ENCODE peak calls at places on chromosomes 3 and 15, in seven cellular contexts. O, R, K, J, F, E and Z are unnamed samples.

GRCh38 chr3:23623841-23624240 is 181.9 kb upstream of the UBE2E1 start:
- DNase-seq in O (no peak), R (no peak), K (no peak), J (no peak), F (no peak), E (no peak), Z (no peak)

GRCh38 chr3:47712398-47712797 is 69.3 kb downstream of the SMARCC1 start:
- DNase-seq in O (no peak), R (no peak), K (no peak), J (no peak), F (no peak), E (no peak), Z (no peak)

GRCh38 chr15:75640483-75641175 is 605 bp upstream of the IMP3 start:
- DNase-seq in O (peak; percentile 74), R (no peak), K (no peak), J (peak; percentile 58), F (no peak), E (no peak), Z (no peak)

GRCh38 chr3:126025116-126025729 is 56.2 kb downstream of the ROPN1B start:
- DNase-seq in O (no peak), R (no peak), K (no peak), J (no peak), F (no peak), E (no peak), Z (no peak)

GRCh38 chr3:30702038-30702437 is 95.6 kb downstream of the TGFBR2 start:
- DNase-seq in O (no peak), R (no peak), K (no peak), J (no peak), F (no peak), E (no peak), Z (no peak)

GRCh38 chr3:167823738-167824137 is 88.2 kb downstream of the SERPINI1 start:
- DNase-seq in O (no peak), R (no peak), K (no peak), J (no peak), F (no peak), E (no peak), Z (no peak)

GRCh38 chr3:192564611-192565010 is 162.7 kb downstream of the FGF12 start:
- DNase-seq in O (no peak), R (no peak), K (no peak), J (no peak), F (no peak), E (no peak), Z (peak; percentile 9)

GRCh38 chr3:174100744-174101143 is 703.2 kb downstream of the NLGN1 start:
- DNase-seq in O (no peak), R (no peak), K (no peak), J (no peak), F (no peak), E (no peak), Z (no peak)

GRCh38 chr3:139564290-139564861 is 24.8 kb upstream of the RBP1 start:
- DNase-seq in O (no peak), R (no peak), K (no peak), J (no peak), F (no peak), E (no peak), Z (no peak)

GRCh38 chr3:37279226-37279625 is 104.8 kb upstream of the LRRFIP2 start:
- DNase-seq in O (no peak), R (no peak), K (no peak), J (no peak), F (no peak), E (no peak), Z (no peak)

GRCh38 chr3:42440924-42441323 is 30.5 kb upstream of the LYZL4 start:
- DNase-seq in O (no peak), R (no peak), K (no peak), J (no peak), F (no peak), E (no peak), Z (no peak)

GRCh38 chr3:121660356-121661171 is at the start of gene HCLS1:
- DNase-seq in O (peak; percentile 78), R (peak; percentile 44), K (peak; percentile 50), J (no peak), F (no peak), E (no peak), Z (no peak)
- H3K4me3 ChIP-seq in O (peak within 1 kb of the TSS; percentile 54), R (peak within 1 kb of the TSS; percentile 8), K (peak within 1 kb of the TSS; percentile 53), J (no peak within 1 kb of the TSS), F (no peak within 1 kb of the TSS), E (no peak within 1 kb of the TSS), Z (peak within 1 kb of the TSS; percentile 29)

GRCh38 chr15:31238369-31238768 is 88.3 kb upstream of the KLF13 start:
- DNase-seq in O (no peak), R (no peak), K (no peak), J (no peak), F (no peak), E (no peak), Z (no peak)
- H3K4me3 ChIP-seq in O (no peak overlapping the region), R (no peak overlapping the region), K (no peak overlapping the region), J (no peak overlapping the region), F (no peak overlapping the region), E (no peak overlapping the region), Z (no peak overlapping the region)

GRCh38 chr3:129749692-129750091 is 143.2 kb upstream of the PLXND1 start:
- DNase-seq in O (no peak), R (no peak), K (no peak), J (no peak), F (no peak), E (no peak), Z (no peak)
- H3K4me3 ChIP-seq in O (no peak overlapping the region), R (no peak overlapping the region), K (no peak overlapping the region), J (no peak overlapping the region), F (no peak overlapping the region), E (no peak overlapping the region), Z (no peak overlapping the region)

GRCh38 chr15:66936864-66937245 is 128.5 kb upstream of the SMAD3 start:
- DNase-seq in O (no peak), R (no peak), K (no peak), J (no peak), F (no peak), E (no peak), Z (no peak)
- H3K4me3 ChIP-seq in O (no peak overlapping the region), R (no peak overlapping the region), K (no peak overlapping the region), J (no peak overlapping the region), F (no peak overlapping the region), E (no peak overlapping the region), Z (peak overlapping the region; percentile 55)